ENCODE peak calls at places on chromosomes 5 and 9, in six cellular contexts. K is A549, C is erythroblast, T is stomach, S is IMR-90, D is adrenal gland. O is an unnamed sample.

GRCh38 chr9:33151007-33151557 is 16.1 kb downstream of the B4GALT1 start:
- DNase-seq in C (peak), D (peak), K (peak), T (no peak), S (peak), O (peak)

GRCh38 chr5:83662558-83662957 is 58.1 kb downstream of the HAPLN1 start:
- DNase-seq in C (no peak), T (no peak), S (no peak), D (no peak), K (no peak), O (no peak)

GRCh38 chr5:172466062-172466461 is 11.7 kb upstream of the SH3PXD2B start:
- DNase-seq in S (no peak), C (no peak), K (no peak), T (no peak), D (no peak), O (no peak)

GRCh38 chr5:68343421-68343826 is 127.9 kb downstream of the PIK3R1 start:
- DNase-seq in S (peak), K (peak), D (peak), T (peak), C (peak), O (peak)

GRCh38 chr9:118268046-118268445 is 563.8 kb downstream of the TLR4 start:
- DNase-seq in D (no peak), T (no peak), K (no peak), C (no peak), S (no peak), O (no peak)

GRCh38 chr9:71876106-71876505 is 34.9 kb downstream of the ABHD17B start:
- DNase-seq in T (no peak), K (no peak), D (no peak), S (no peak), C (no peak), O (no peak)

GRCh38 chr9:116163293-116164055 is 9.9 kb downstream of the PAPPA start:
- DNase-seq in S (no peak), K (no peak), T (no peak), C (peak), D (no peak), O (no peak)

GRCh38 chr9:112831281-112831851 is 59.3 kb downstream of the SLC46A2 start:
- DNase-seq in T (peak), C (no peak), D (no peak), S (no peak), K (no peak), O (no peak)

GRCh38 chr5:34914671-34915138 is 599 bp downstream of the RAD1 start:
- DNase-seq in S (peak), D (peak), K (peak), T (peak), C (peak), O (no peak)

GRCh38 chr5:34916518-34916917 is 1.0 kb downstream of the BRIX1 start:
- DNase-seq in S (no peak), C (peak), T (no peak), K (no peak), D (no peak), O (no peak)

GRCh38 chr5:34915856-34916192 is 313 bp downstream of the BRIX1 start:
- DNase-seq in C (no peak), K (no peak), D (no peak), T (no peak), S (no peak), O (no peak)

GRCh38 chr5:34913072-34913471 is 2.2 kb downstream of the RAD1 start:
- DNase-seq in T (no peak), S (peak), C (no peak), K (no peak), D (no peak), O (no peak)

DNA sequence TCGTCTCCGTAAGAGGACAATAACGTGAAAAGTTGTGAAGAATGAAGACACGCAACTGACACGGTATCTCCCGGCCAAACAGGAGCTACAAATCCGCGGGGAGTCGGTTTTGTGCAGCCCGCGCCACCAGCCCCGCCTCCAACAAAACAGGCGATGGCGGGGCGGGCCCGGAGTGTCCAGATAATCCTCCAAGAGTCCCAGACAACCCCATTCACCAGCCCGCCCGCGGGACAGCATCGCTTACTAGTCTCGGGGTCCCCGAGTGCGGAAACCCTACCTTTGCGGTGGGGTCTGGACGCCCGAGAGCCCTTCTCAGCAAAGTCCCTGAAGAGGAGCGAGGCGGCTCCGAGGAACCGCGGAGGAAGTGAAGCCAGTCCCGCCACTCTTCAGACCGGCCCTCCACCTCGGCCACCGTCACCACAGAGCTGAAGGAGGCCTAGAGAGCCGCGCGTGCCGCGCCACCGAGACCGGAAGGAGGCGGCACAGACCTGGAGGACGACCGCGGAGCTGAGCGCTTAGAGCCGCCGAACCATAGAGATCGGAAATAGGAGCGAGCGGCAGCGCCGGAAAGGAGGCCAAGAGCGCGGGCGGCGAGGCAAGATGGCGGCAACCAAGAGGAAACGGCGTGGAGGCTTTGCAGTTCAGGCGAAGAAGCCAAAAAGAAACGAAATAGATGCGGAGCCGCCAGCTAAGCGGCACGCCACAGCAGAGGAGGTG is at the start of the genes BRIX1 and RAD1:
- DNase-seq in K (peak), D (peak), S (peak), C (peak), T (peak), O (peak)
- TF ChIP-seq POLR2A in K (peak), D (peak), S (peak), C (peak), T (no peak), O (peak)

GRCh38 chr9:136653323-136654064 is 9.2 kb upstream of the EGFL7 start:
- DNase-seq in S (no peak), C (no peak), T (no peak), D (no peak), K (no peak), O (no peak)

GRCh38 chr9:136656795-136657611 is 5.7 kb upstream of the EGFL7 start:
- DNase-seq in S (no peak), K (no peak), D (no peak), T (no peak), C (no peak), O (no peak)

GRCh38 chr9:136656339-136656738 is 6.4 kb upstream of the EGFL7 start:
- DNase-seq in T (no peak), K (no peak), D (no peak), S (no peak), C (no peak), O (no peak)

GRCh38 chr9:136654820-136655219 is 7.9 kb upstream of the EGFL7 start:
- DNase-seq in S (no peak), C (no peak), T (no peak), K (no peak), D (no peak), O (no peak)

DNA sequence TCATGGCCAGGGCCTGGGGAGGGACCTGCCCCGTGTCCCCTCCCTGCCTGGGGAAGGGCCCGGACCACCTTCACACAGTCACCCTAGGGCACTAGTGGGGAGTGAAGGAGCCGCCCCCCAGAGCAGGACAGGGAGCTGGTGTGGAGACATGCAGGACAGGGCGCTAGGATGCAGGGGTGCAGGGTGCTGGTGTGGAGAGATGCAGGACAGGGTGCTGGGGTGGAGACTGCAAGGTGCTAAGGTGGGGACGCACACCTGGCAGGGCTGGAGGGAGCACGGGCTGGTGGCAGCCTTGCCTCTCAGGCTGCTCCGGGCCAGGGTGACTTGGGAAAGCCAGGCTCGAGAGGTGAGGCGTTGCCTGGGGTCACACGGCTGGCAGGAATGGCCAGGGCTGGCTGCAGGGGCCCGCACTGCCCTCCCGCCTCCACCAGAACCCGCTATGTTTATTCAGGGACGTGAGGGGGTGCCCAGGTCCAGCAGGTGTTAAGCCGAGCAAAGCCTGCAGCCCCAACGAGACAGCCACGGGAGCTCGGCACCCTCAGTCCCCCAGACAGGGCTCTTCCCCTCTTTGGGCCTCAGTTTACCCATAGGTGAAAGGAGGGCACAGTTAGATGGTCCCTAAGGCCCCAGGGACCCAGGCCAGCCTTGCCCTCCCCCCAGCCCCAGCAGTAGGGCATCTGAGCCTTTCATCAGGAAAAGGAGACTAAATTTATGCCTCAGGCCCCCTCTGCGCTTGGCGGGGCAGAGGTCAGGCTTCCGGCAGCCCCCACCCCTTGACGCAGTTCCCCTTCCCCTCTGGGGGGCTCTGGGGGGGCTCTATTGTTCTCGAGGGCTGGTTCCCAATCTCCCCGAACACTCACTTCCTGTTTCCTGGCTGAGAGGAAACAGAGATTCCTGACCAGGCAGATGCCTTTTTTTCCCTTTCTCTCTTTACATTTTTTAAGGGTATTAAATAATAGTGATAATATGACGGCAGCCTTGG is 7.2 kb upstream of the EGFL7 start:
- DNase-seq in D (no peak), T (no peak), C (no peak), S (no peak), K (no peak), O (no peak)
- TF ChIP-seq POLR2A in D (no peak), T (no peak), C (no peak), S (no peak), K (no peak), O (no peak)

GRCh38 chr5:157858527-157859226 is at the start of gene CLINT1:
- DNase-seq in D (peak), T (peak), K (peak), S (peak), C (peak), O (peak)
- TF ChIP-seq POLR2A in D (peak), T (no peak), K (peak), S (peak), C (peak), O (peak)

GRCh38 chr9:129460323-129461261 is 160.3 kb downstream of the C9orf50 start:
- DNase-seq in C (peak), D (peak), S (peak), K (peak), T (peak), O (peak)
- TF ChIP-seq POLR2A in C (peak), D (peak), S (peak), K (no peak), T (no peak), O (peak)

DNA sequence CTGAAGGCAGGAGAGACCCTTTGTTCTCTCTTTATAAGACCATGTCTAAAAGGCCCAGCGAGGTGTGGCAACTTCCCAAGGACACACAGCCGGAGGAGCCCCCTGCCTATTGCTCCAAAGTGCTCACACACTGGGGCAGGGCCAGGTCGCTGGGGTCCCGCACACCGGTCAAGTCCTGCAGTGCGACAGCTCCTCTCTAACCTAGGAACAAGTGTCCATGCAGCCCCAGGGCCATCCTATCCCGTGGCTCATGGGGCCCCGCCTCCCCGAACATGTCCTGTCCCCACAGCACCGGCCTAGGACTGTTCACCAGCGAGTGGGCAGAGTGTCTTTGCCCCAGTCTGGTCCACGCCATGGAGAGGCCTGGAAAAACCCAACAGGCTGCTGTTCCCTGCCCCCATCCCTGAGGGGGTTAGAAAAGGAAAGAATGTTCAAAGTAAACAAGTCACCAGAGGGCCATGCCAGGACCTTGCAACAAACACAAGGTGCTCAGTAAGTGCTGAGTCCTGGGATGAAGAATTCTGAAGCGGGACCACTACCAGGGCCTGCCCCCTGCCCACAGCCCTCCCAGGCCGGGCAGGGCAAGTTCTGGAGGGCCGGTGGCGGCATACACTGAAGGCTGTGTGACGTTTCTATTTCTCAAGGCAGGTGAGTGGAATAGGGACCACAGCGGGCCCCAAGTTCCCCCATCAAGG is 958 bp downstream of the NINJ1 start:
- DNase-seq in C (no peak), S (no peak), D (peak), K (no peak), T (no peak), O (no peak)
- TF ChIP-seq POLR2A in C (no peak), S (no peak), D (peak), K (no peak), T (no peak), O (no peak)

GRCh38 chr9:128102861-128103588 is 24.5 kb downstream of the PTGES2 start:
- DNase-seq in S (no peak), D (peak), K (no peak), T (peak), C (no peak), O (no peak)
- TF ChIP-seq POLR2A in S (no peak), D (no peak), K (no peak), T (no peak), C (no peak), O (no peak)

O was measured in H54.